ENCODE peak calls at places on chromosomes 11 and 22, in ten cellular contexts. V is HL-60, I is fibroblast of pulmonary artery, S is astrocyte of the cerebellum, C is IMR-90, X is AG10803, A is omental fat pad, R is progenitor cell of endocrine pancreas, Q is activated B cell treated with CpG ODN at 0.5 μM for 24 hours, F is suprapubic skin. N is an unnamed sample.
A peak's percentile ranks its signal among the peaks of the same experiment; 100 is the strongest.

GRCh38 chr22:32926600-32926999 is 125.1 kb downstream of the TIMP3 start:
- DNase-seq in C (peak; percentile 34), X (peak; percentile 35), A (no peak), Q (no peak), V (peak; percentile 22), I (peak; percentile 63), S (no peak), F (no peak), R (no peak), N (peak; percentile 12)

GRCh38 chr22:43637861-43638260 is 174.2 kb downstream of the EFCAB6 start:
- DNase-seq in R (no peak), C (no peak), V (no peak), I (no peak), A (no peak), X (no peak), Q (no peak), F (no peak), S (no peak), N (no peak)

GRCh38 chr22:41656515-41656914 is 32.2 kb downstream of the SNU13 start:
- DNase-seq in I (no peak), A (no peak), S (no peak), Q (no peak), X (peak; percentile 13), V (no peak), F (no peak), R (no peak), C (peak; percentile 11), N (no peak)

GRCh38 chr22:48897959-48898358 is 929.7 kb downstream of the BRD1 start:
- DNase-seq in X (no peak), V (no peak), I (no peak), C (no peak), S (no peak), R (no peak), Q (no peak), F (no peak), A (no peak), N (no peak)

GRCh38 chr22:20808844-20809243 is 34.9 kb downstream of the SERPIND1 start:
- DNase-seq in F (no peak), S (no peak), R (no peak), C (no peak), Q (no peak), A (no peak), V (no peak), I (no peak), X (no peak), N (no peak)

GRCh38 chr22:45636668-45637067 is 35.0 kb upstream of the ATXN10 start:
- DNase-seq in I (no peak), A (no peak), V (no peak), C (no peak), X (no peak), F (no peak), S (no peak), Q (no peak), R (no peak), N (no peak)

GRCh38 chr11:45213717-45214116 is 67.3 kb downstream of the PRDM11 start:
- DNase-seq in S (no peak), X (no peak), F (no peak), R (no peak), Q (no peak), A (no peak), C (no peak), I (no peak), V (no peak), N (no peak)

GRCh38 chr11:2269601-2270321 is 627 bp downstream of the ASCL2 start:
- DNase-seq in S (no peak), R (peak; percentile 44), Q (peak; percentile 55), F (no peak), I (peak; percentile 65), C (peak; percentile 55), A (peak; percentile 14), V (peak; percentile 65), X (peak; percentile 44), N (peak; percentile 75)

GRCh38 chr11:27972432-27973170 is 135.4 kb downstream of the KIF18A start:
- DNase-seq in I (peak; percentile 14), Q (no peak), X (peak; percentile 68), V (no peak), A (no peak), C (no peak), F (no peak), S (no peak), R (no peak), N (no peak)

GRCh38 chr11:60377737-60378136 is 595 bp upstream of the MS4A7 start:
- DNase-seq in Q (no peak), V (no peak), I (no peak), F (no peak), A (no peak), S (no peak), X (no peak), R (no peak), C (no peak), N (peak; percentile 53)

GRCh38 chr11:110565690-110566336 is 136.1 kb downstream of the FDX1 start:
- DNase-seq in Q (no peak), V (no peak), F (no peak), S (no peak), X (no peak), C (no peak), I (no peak), R (no peak), A (no peak), N (no peak)

GRCh38 chr22:48888466-48889208 is 939.0 kb downstream of the BRD1 start:
- DNase-seq in V (no peak), I (no peak), R (no peak), S (no peak), Q (no peak), F (no peak), X (no peak), C (no peak), A (no peak), N (no peak)

GRCh38 chr11:75734491-75735180 is 17.0 kb downstream of the MOGAT2 start:
- DNase-seq in S (no peak), A (no peak), I (no peak), X (no peak), Q (no peak), F (no peak), R (no peak), C (no peak), V (no peak), N (peak; percentile 64)

GRCh38 chr22:46791201-46791731 is 28.8 kb downstream of the TBC1D22A start:
- DNase-seq in F (peak; percentile 69), V (peak; percentile 81), Q (no peak), C (peak; percentile 83), X (peak; percentile 52), A (no peak), I (peak; percentile 33), R (no peak), S (no peak), N (peak; percentile 59)

GRCh38 chr11:94036096-94036495 is 14.9 kb downstream of the HEPHL1 start:
- DNase-seq in C (no peak), X (no peak), I (no peak), Q (no peak), S (no peak), V (no peak), R (no peak), F (no peak), A (no peak), N (no peak)

GRCh38 chr11:30422828-30423648 is 100.1 kb downstream of the ARL14EP start:
- DNase-seq in F (no peak), A (no peak), Q (no peak), I (no peak), S (no peak), X (no peak), C (no peak), V (no peak), R (no peak), N (peak; percentile 64)

GRCh38 chr22:43183496-43184263 is 3.3 kb downstream of the TTLL12 start:
- DNase-seq in F (no peak), V (peak; percentile 32), X (peak; percentile 54), S (peak; percentile 47), I (peak; percentile 90), Q (no peak), R (no peak), C (peak; percentile 64), A (no peak), N (no peak)

GRCh38 chr22:16965560-16965959 is 42.5 kb downstream of the GAB4 start:
- DNase-seq in R (no peak), S (no peak), F (no peak), A (no peak), I (no peak), X (no peak), Q (no peak), C (no peak), V (no peak), N (no peak)

GRCh38 chr22:35312198-35313059 is 12.7 kb downstream of the TOM1 start:
- DNase-seq in X (peak; percentile 83), S (no peak), V (no peak), R (no peak), Q (no peak), C (peak; percentile 82), A (no peak), F (peak; percentile 71), I (no peak), N (peak; percentile 51)

GRCh38 chr22:39216143-39216490 is 28.7 kb downstream of the PDGFB start:
- DNase-seq in A (no peak), I (no peak), V (no peak), Q (no peak), R (no peak), X (no peak), F (peak; percentile 39), S (no peak), C (no peak), N (no peak)
- TF ChIP-seq CTCF in A (no peak), I (no peak), V (no peak), Q (no peak), R (no peak), X (no peak), F (no peak), S (no peak), C (no peak), N (no peak)

DNA sequence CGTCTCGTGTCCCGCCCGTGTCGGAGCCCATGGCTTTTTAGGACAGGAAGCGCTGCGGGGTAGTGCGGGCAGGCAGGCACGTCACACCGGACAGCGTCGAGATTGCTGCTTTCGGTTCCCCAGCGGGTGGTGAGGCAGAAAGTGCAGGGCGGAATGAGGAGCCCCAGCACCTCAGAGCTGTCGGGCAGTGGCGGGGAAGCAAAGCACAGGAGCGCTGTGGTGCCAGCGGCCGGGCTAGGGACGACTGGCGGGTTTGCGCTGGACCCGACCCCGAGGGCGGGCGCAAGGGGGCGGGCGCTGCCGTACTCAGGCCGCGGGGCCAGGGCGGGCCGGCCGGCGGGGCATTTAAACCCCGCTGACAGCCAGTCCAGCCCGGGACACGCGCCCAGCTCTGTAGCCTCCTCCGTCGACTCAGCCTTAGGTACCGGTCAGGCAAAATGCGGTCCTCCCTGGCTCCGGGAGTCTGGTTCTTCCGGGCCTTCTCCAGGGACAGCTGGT is at the start of gene SLC37A2:
- DNase-seq in X (peak; percentile 53), V (peak; percentile 55), C (peak; percentile 54), A (no peak), F (peak; percentile 80), Q (peak; percentile 64), R (peak; percentile 61), S (peak; percentile 5), I (peak; percentile 50), N (peak; percentile 57)
- TF ChIP-seq CTCF in X (no peak), V (no peak), C (peak; percentile 22), A (no peak), F (no peak), Q (no peak), R (peak; percentile 44), S (no peak), I (no peak), N (no peak)

GRCh38 chr11:115698243-115698642 is 194.0 kb upstream of the CADM1 start:
- DNase-seq in S (no peak), I (no peak), X (no peak), F (no peak), V (no peak), Q (no peak), C (no peak), R (no peak), A (no peak), N (no peak)
- TF ChIP-seq CTCF in S (no peak), I (no peak), X (no peak), F (no peak), V (no peak), Q (no peak), C (no peak), R (no peak), A (no peak), N (no peak)

GRCh38 chr11:72411623-72412532 is 22.5 kb downstream of the CLPB start:
- DNase-seq in R (peak; percentile 13), Q (peak; percentile 40), X (no peak), C (no peak), I (no peak), F (no peak), A (no peak), S (no peak), V (peak; percentile 79), N (peak; percentile 16)
- TF ChIP-seq CTCF in R (no peak), Q (no peak), X (no peak), C (no peak), I (no peak), F (no peak), A (no peak), S (no peak), V (no peak), N (no peak)